ENCODE peak calls at places on chromosomes 3 and 15, in four cellular contexts. M, I, B and P are unnamed samples.

GRCh38 chr15:45084163-45084562 is 29.8 kb downstream of the DUOX2 start:
- DNase-seq in B (no peak), M (no peak), I (no peak), P (no peak)

GRCh38 chr3:110814170-110815007 is 257.2 kb upstream of the NECTIN3 start:
- DNase-seq in M (peak; percentile 96), I (no peak), B (no peak), P (no peak)

GRCh38 chr15:65824941-65825544 is 33.0 kb upstream of the DENND4A start:
- DNase-seq in M (peak; percentile 27), I (peak; percentile 34), B (peak; percentile 75), P (no peak)

GRCh38 chr3:171116802-171117395 is 90.4 kb upstream of the SLC2A2 start:
- DNase-seq in M (no peak), B (no peak), I (no peak), P (no peak)

GRCh38 chr3:97658670-97659285 is 105.8 kb upstream of the ARL6 start:
- DNase-seq in M (no peak), I (no peak), B (no peak), P (no peak)

GRCh38 chr15:62445244-62445643 is 280.2 kb upstream of the C2CD4B start:
- DNase-seq in B (no peak), I (no peak), M (peak; percentile 56), P (no peak)

GRCh38 chr3:186356152-186356551 is 5.9 kb downstream of the DGKG start:
- DNase-seq in M (no peak), I (no peak), B (no peak), P (no peak)

GRCh38 chr3:18888370-18888769 is 259.9 kb upstream of the KCNH8 start:
- DNase-seq in M (no peak), B (no peak), I (no peak), P (no peak)

GRCh38 chr3:4977889-4978258 is 1.4 kb upstream of the BHLHE40 start:
- DNase-seq in I (no peak), M (no peak), B (no peak), P (no peak)

GRCh38 chr3:191339313-191339917 is 9.1 kb upstream of the UTS2B start:
- DNase-seq in B (no peak), M (no peak), I (no peak), P (no peak)

GRCh38 chr3:125280966-125281365 is 68.4 kb upstream of the SLC12A8 start:
- DNase-seq in B (no peak), I (no peak), M (peak; percentile 88), P (no peak)

GRCh38 chr15:91104111-91104510 is 4.1 kb downstream of the SV2B start:
- DNase-seq in M (no peak), I (peak; percentile 42), B (no peak), P (no peak)

GRCh38 chr3:167116120-167116922 is 263.8 kb downstream of the ZBBX start:
- DNase-seq in I (no peak), B (no peak), M (no peak), P (no peak)

GRCh38 chr15:65409284-65409631 is 13.5 kb downstream of the IGDCC4 start:
- DNase-seq in B (no peak), M (peak; percentile 100), I (no peak), P (no peak)

GRCh38 chr3:157248590-157249425 is 88.9 kb upstream of the CCNL1 start:
- DNase-seq in M (peak; percentile 93), B (peak; percentile 69), I (no peak), P (no peak)

GRCh38 chr3:25897019-25897418 is 107.1 kb downstream of the OXSM start:
- DNase-seq in M (no peak), B (no peak), I (no peak), P (peak; percentile 65)

GRCh38 chr3:104066658-104067057 is 1300.1 kb upstream of the ALCAM start:
- DNase-seq in B (no peak), M (peak; percentile 71), I (no peak), P (no peak)

GRCh38 chr15:77186518-77187095 is 115.7 kb upstream of the TSPAN3 start:
- DNase-seq in M (peak; percentile 9), I (no peak), B (no peak), P (no peak)

GRCh38 chr15:28021281-28022039 is 77.7 kb downstream of the OCA2 start:
- DNase-seq in M (peak; percentile 78), B (peak; percentile 90), I (no peak), P (no peak)

GRCh38 chr15:59642351-59642750 is 15.0 kb downstream of the GTF2A2 start:
- DNase-seq in I (no peak), B (no peak), M (no peak), P (no peak)

GRCh38 chr15:62287066-62287857 is 122.2 kb upstream of the C2CD4B start:
- DNase-seq in M (no peak), I (no peak), B (no peak), P (no peak)

GRCh38 chr3:142211034-142211433 is 14.4 kb downstream of the GK5 start:
- DNase-seq in B (peak; percentile 66), M (no peak), I (no peak), P (peak; percentile 63)

GRCh38 chr3:155079795-155080546 is at the start of gene MME:
- DNase-seq in I (no peak), B (no peak), M (peak; percentile 32), P (peak; percentile 69)

GRCh38 chr3:193029800-193030199 is 112.1 kb upstream of the MB21D2 start:
- DNase-seq in B (no peak), M (peak; percentile 5), I (no peak), P (no peak)

GRCh38 chr3:154040283-154040682 is 80.9 kb upstream of the ARHGEF26 start:
- DNase-seq in I (no peak), B (no peak), M (no peak), P (no peak)

GRCh38 chr15:89768071-89768500 is 8.0 kb upstream of the MESP2 start:
- DNase-seq in I (no peak), B (peak; percentile 69), M (no peak), P (no peak)

GRCh38 chr3:171506743-171507319 is 46.6 kb upstream of the TNIK start:
- DNase-seq in I (no peak), B (no peak), M (no peak), P (no peak)

GRCh38 chr3:189941679-189942078 is 179.0 kb downstream of the P3H2 start:
- DNase-seq in B (no peak), I (no peak), M (peak; percentile 85), P (no peak)

GRCh38 chr3:139084176-139084575 is 39.5 kb upstream of the PRR23C start:
- DNase-seq in I (no peak), B (no peak), M (no peak), P (no peak)

GRCh38 chr15:52485290-52485689 is 43.4 kb downstream of the MYO5A start:
- DNase-seq in B (no peak), M (no peak), I (no peak), P (no peak)

GRCh38 chr3:56389213-56389830 is 78.9 kb downstream of the ERC2 start:
- DNase-seq in I (no peak), M (no peak), B (no peak), P (no peak)

GRCh38 chr3:192957441-192957951 is 39.8 kb upstream of the MB21D2 start:
- DNase-seq in B (peak; percentile 70), M (peak; percentile 91), I (peak; percentile 47), P (no peak)

GRCh38 chr3:73060302-73060723 is 1.1 kb upstream of the EBLN2 start:
- DNase-seq in B (no peak), I (no peak), M (no peak), P (no peak)

GRCh38 chr3:12409625-12410596 is 74.4 kb upstream of the TSEN2 start:
- DNase-seq in I (no peak), M (no peak), B (no peak), P (no peak)

GRCh38 chr3:133169669-133170068 is 131.5 kb downstream of the TMEM108 start:
- DNase-seq in I (no peak), M (no peak), B (no peak), P (no peak)

GRCh38 chr3:185363662-185364203 is 797 bp downstream of the MAP3K13 start:
- DNase-seq in B (no peak), I (no peak), M (no peak), P (no peak)

GRCh38 chr15:55587321-55588069 is 650 bp downstream of the PYGO1 start:
- DNase-seq in M (peak; percentile 43), B (peak; percentile 55), I (no peak), P (peak; percentile 62)

GRCh38 chr3:188092648-188093047 is 61.3 kb upstream of the LPP start:
- DNase-seq in B (peak; percentile 74), M (no peak), I (peak; percentile 23), P (no peak)

GRCh38 chr3:133944641-133945441 is 49.2 kb upstream of the RAB6B start:
- DNase-seq in I (no peak), M (peak; percentile 93), B (peak; percentile 67), P (no peak)

GRCh38 chr3:107430214-107431047 is 53.2 kb downstream of the CCDC54 start:
- DNase-seq in M (peak; percentile 34), B (peak; percentile 59), I (no peak), P (no peak)

GRCh38 chr15:68053997-68054657 is at the start of gene PIAS1:
- DNase-seq in B (peak; percentile 96), M (peak; percentile 65), I (peak; percentile 90), P (peak; percentile 97)
- TF ChIP-seq CTCF in B (no peak), M (no peak), I (no peak), P (no peak)

GRCh38 chr15:79030470-79030869 is 60.1 kb downstream of the RASGRF1 start:
- DNase-seq in B (no peak), I (no peak), M (no peak), P (no peak)
- TF ChIP-seq CTCF in B (no peak), I (no peak), M (no peak), P (no peak)

GRCh38 chr3:9778102-9778501 is 8.4 kb upstream of the CAMK1 start:
- DNase-seq in I (no peak), M (peak; percentile 68), B (no peak), P (no peak)

GRCh38 chr3:9779197-9779596 is 9.4 kb upstream of the CAMK1 start:
- DNase-seq in I (no peak), B (no peak), M (no peak), P (no peak)

GRCh38 chr3:9777695-9778023 is 7.9 kb upstream of the CAMK1 start:
- DNase-seq in B (no peak), I (no peak), M (no peak), P (no peak)

GRCh38 chr3:9779721-9780450 is 10.1 kb upstream of the CAMK1 start:
- DNase-seq in M (no peak), I (no peak), B (no peak), P (no peak)

GRCh38 chr3:9778518-9779129 is 8.9 kb upstream of the CAMK1 start:
- DNase-seq in B (no peak), M (no peak), I (no peak), P (no peak)
- TF ChIP-seq CTCF in B (no peak), M (no peak), I (no peak), P (no peak)

GRCh38 chr3:179071161-179071568 is 444 bp downstream of the ZMAT3 start:
- DNase-seq in M (peak; percentile 62), B (peak; percentile 61), I (no peak), P (no peak)

GRCh38 chr3:179067291-179067690 is 4.3 kb downstream of the ZMAT3 start:
- DNase-seq in I (no peak), M (no peak), B (no peak), P (no peak)

GRCh38 chr3:179069762-179070390 is 1.7 kb downstream of the ZMAT3 start:
- DNase-seq in I (no peak), M (peak; percentile 47), B (no peak), P (no peak)

GRCh38 chr3:179067839-179068238 is 3.8 kb downstream of the ZMAT3 start:
- DNase-seq in B (no peak), M (no peak), I (no peak), P (no peak)

GRCh38 chr3:179068779-179069530 is 2.7 kb downstream of the ZMAT3 start:
- DNase-seq in B (no peak), I (no peak), M (no peak), P (peak; percentile 56)
- TF ChIP-seq CTCF in B (no peak), I (no peak), M (peak; percentile 47), P (peak; percentile 29)

GRCh38 chr15:57922780-57923179 is 142.7 kb downstream of the ALDH1A2 start:
- DNase-seq in M (no peak), B (no peak), I (no peak), P (no peak)
- TF ChIP-seq CTCF in M (no peak), B (no peak), I (no peak), P (no peak)